ENCODE peak calls at places on chromosomes 11 and 22, in seven cellular contexts. Q is IMR-90, K is heart right ventricle, X is pancreas, V is upper lobe of left lung, P is vagina, Y is GM23338. O is an unnamed sample.

GRCh38 chr11:20049231-20049630 is 111.0 kb downstream of the DBX1 start:
- DNase-seq in Q (no peak), K (no peak), X (no peak), V (no peak), P (no peak), Y (no peak), O (peak; percentile 39)

GRCh38 chr11:35256296-35256695 is 117.3 kb downstream of the CD44 start:
- DNase-seq in Q (no peak), K (no peak), X (no peak), V (no peak), P (no peak), Y (no peak), O (no peak)

GRCh38 chr11:126890561-126890960 is 110.0 kb downstream of the KIRREL3 start:
- DNase-seq in Q (no peak), K (no peak), X (no peak), V (no peak), P (no peak), Y (peak; percentile 74), O (peak; percentile 13)

GRCh38 chr11:134509381-134510068 is 97.5 kb upstream of the B3GAT1 start:
- DNase-seq in Q (no peak), K (no peak), X (no peak), V (no peak), P (no peak), Y (no peak), O (no peak)

GRCh38 chr11:16925495-16926065 is 88.6 kb downstream of the PLEKHA7 start:
- DNase-seq in Q (no peak), K (peak; percentile 37), X (peak; percentile 60), V (peak; percentile 35), P (no peak), Y (peak; percentile 94), O (peak; percentile 88)

GRCh38 chr11:63951779-63952536 is 13.2 kb downstream of the NAA40 start:
- DNase-seq in Q (no peak), K (no peak), X (no peak), V (no peak), P (no peak), Y (no peak), O (no peak)

GRCh38 chr11:112113539-112114457 is 27.1 kb downstream of the SDHD start:
- DNase-seq in Q (peak; percentile 69), K (no peak), X (no peak), V (no peak), P (no peak), Y (peak; percentile 83), O (peak; percentile 76)

GRCh38 chr22:50542416-50542927 is 3.2 kb upstream of the KLHDC7B start:
- DNase-seq in Q (no peak), K (no peak), X (no peak), V (peak; percentile 66), P (no peak), Y (no peak), O (no peak)

GRCh38 chr22:27258773-27259172 is 542.8 kb downstream of the MN1 start:
- DNase-seq in Q (no peak), K (no peak), X (no peak), V (no peak), P (no peak), Y (no peak), O (no peak)

GRCh38 chr22:45892681-45893461 is 84.1 kb downstream of the WNT7B start:
- DNase-seq in Q (no peak), K (peak; percentile 6), X (no peak), V (no peak), P (no peak), Y (no peak), O (no peak)

DNA sequence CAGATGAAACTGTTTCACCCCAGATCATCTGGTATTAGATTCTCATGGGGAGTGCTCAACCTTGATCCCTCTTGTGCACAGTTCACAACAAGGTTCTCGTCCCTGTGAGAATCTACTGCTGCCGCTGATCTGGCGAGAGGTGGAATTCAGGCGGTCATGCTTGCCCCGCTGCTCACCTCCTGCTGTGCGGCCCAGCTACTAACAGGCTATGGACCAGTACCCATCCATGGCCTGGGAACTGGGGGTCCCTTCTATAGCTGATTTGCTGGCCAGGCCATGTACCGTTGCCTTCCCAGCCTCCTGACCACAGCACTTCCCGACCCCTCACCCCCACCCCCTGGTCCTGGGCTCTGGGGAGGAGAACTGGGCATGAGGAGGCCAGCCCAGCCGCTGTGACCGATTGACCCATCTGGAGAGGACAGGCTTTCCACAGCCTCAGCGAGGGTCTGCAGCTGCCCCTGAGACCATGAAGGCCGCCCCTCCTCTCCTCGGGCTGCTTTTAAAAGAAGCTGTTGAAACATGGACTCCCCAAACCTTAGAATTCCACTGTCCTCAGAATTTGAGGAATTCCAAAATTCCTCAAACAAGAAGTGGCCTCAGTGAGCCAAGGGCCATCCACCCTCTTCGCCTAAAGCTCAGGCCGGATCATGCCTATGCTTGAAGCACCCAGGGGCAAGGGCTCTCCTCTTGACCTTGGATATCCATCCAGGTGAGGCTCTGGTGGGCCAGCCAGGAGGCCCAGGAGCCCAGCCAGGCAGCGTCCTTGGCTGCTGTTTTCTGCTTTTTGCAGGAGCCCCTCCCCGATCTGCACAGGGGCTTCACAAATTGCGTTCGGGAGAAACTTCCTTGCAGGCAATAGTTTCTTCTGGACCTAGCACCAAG is 2.4 kb downstream of the PHLDA2 start:
- DNase-seq in Q (no peak), K (no peak), X (no peak), V (no peak), P (no peak), Y (no peak), O (no peak)
- H3K4me3 ChIP-seq in Q (no peak overlapping the region), K (no peak overlapping the region), X (no peak overlapping the region), V (no peak overlapping the region), P (no peak overlapping the region), Y (no peak overlapping the region), O (no peak overlapping the region)

GRCh38 chr11:12813371-12814225 is 139.4 kb downstream of the TEAD1 start:
- DNase-seq in Q (peak; percentile 88), K (peak; percentile 24), X (no peak), V (peak; percentile 45), P (no peak), Y (no peak), O (peak; percentile 94)
- H3K36me3 ChIP-seq in Q (peaks cover 6% of the 10 kb centered on the region), K (no peaks in the 10 kb centered on the region), X (no peaks in the 10 kb centered on the region), V (no peaks in the 10 kb centered on the region), P (no peaks in the 10 kb centered on the region), Y (no peaks in the 10 kb centered on the region), O (no peaks in the 10 kb centered on the region)

DNA sequence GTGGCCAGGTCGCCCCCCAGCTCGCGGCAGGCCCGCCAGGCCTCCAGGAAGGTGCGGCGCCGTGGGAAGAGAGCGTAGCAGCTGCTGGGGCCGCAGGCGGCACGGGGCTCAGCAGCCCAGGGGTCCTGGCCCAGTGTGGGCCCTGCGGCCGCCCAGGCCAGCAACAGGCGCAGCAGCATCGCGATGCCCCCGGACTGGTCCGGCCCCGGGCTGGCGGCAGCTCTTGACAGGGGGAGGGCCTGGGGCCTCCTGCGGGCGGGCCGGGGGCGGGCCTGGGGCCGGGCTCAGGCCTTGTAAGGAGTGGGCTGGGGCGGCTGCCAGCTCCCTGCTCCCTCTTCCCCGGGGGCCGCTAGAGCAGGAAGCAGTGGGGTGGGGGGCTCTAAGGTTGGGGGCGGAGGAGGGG is at the start of gene CD248:
- DNase-seq in Q (peak; percentile 78), K (peak; percentile 89), X (no peak), V (peak; percentile 50), P (no peak), Y (peak; percentile 75), O (peak; percentile 94)
- H3K4me3 ChIP-seq in Q (peak within 1 kb of the TSS; percentile 72), K (peak within 1 kb of the TSS; percentile 54), X (peak within 1 kb of the TSS; percentile 55), V (peak within 1 kb of the TSS; percentile 8), P (peak within 1 kb of the TSS; percentile 68), Y (peak within 1 kb of the TSS; percentile 41), O (no peak within 1 kb of the TSS)

GRCh38 chr22:33194529-33194928 is 136.3 kb upstream of the SYN3 start:
- DNase-seq in Q (no peak), K (no peak), X (no peak), V (no peak), P (no peak), Y (peak; percentile 45), O (no peak)
- H3K36me3 ChIP-seq in Q (no peaks in the 10 kb centered on the region), K (no peaks in the 10 kb centered on the region), X (no peaks in the 10 kb centered on the region), V (no peaks in the 10 kb centered on the region), P (no peaks in the 10 kb centered on the region), Y (no peaks in the 10 kb centered on the region), O (no peaks in the 10 kb centered on the region)

GRCh38 chr11:66720223-66720898 is 8.7 kb downstream of the SPTBN2 start:
- DNase-seq in Q (peak; percentile 56), K (no peak), X (peak; percentile 97), V (peak; percentile 74), P (no peak), Y (peak; percentile 91), O (peak; percentile 15)

GRCh38 chr11:66718320-66718971 is 10.6 kb downstream of the SPTBN2 start:
- DNase-seq in Q (no peak), K (no peak), X (peak; percentile 76), V (peak; percentile 70), P (no peak), Y (peak; percentile 71), O (no peak)

GRCh38 chr11:66715346-66716085 is 13.5 kb downstream of the SPTBN2 start:
- DNase-seq in Q (no peak), K (no peak), X (no peak), V (no peak), P (no peak), Y (no peak), O (no peak)

GRCh38 chr11:66719111-66719872 is 9.7 kb downstream of the SPTBN2 start:
- DNase-seq in Q (no peak), K (no peak), X (no peak), V (no peak), P (no peak), Y (no peak), O (no peak)

DNA sequence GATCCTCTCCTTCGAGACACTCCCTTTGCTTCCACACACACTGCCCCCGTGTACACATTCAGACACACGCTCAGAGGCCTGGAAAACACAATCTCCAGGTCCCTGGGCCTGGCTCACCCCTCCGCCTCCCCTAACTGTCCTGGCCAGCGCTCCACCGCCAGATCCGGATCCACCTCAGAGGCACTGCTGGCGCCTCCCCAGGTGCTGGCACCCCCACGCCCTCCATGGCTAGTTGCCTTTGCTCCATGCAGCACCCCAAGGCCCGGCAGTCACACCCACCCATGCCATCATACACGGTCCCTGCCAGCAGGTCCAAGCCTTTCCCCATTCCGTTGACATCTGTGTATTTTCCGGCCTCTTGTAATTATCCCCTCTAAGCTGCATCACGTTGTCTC is 11.1 kb downstream of the SPTBN2 start:
- DNase-seq in Q (no peak), K (no peak), X (no peak), V (no peak), P (no peak), Y (no peak), O (no peak)
- H3K4me3 ChIP-seq in Q (no peak overlapping the region), K (no peak overlapping the region), X (peak overlapping the region; percentile 49), V (no peak overlapping the region), P (no peak overlapping the region), Y (peak overlapping the region; percentile 34), O (no peak overlapping the region)

DNA sequence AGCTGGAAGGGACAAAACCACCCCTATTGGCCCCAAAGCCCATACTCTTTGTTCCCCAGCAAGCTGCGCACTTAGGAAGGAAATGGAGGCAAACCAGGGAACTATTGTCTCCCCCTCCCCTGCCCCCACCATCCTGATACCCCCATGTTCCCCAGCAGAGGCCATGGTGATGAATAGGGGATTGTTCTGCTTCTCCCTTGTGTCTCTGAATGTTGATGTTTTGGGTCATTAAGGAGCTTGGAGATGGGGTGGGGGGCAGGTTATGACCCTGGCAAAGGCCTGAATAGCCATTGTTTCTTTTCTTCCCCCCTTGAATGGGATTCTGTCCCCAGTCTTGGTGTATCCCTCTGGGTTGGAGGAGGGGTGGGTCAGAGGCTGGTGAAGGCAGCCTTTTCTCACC is 8.2 kb downstream of the DTX4 start:
- DNase-seq in Q (no peak), K (no peak), X (no peak), V (no peak), P (no peak), Y (no peak), O (no peak)
- H3K36me3 ChIP-seq in Q (peaks cover 21% of the 10 kb centered on the region), K (no peaks in the 10 kb centered on the region), X (peaks cover 8% of the 10 kb centered on the region), V (peaks cover 9% of the 10 kb centered on the region), P (peaks cover 6% of the 10 kb centered on the region), Y (no peaks in the 10 kb centered on the region), O (no peaks in the 10 kb centered on the region)